ENCODE peak calls at places on chromosome 20, in ten cellular contexts. One of them, this sample, is unnamed.

GRCh38 chr20:60453847-60454246 is 495.6 kb downstream of the CDH26 start:
- DNase-seq in activated CD4-positive, alpha-beta T cell treated with anti-CD3 and anti-CD28 coated beads, Interleukin-2, amount 50 U/mL, for 24 hours: no peak
- DNase-seq in activated T-helper 1 cell treated with anti-CD3 and anti-CD28 coated beads, Interleukin-2, amount 50 U/mL, for 16 hours: no peak
- DNase-seq in T-helper 2 cell: no peak
- DNase-seq in psoas muscle: no peak
- DNase-seq in HEK293T: peak
- DNase-seq in cardiac muscle cell: peak
- DNase-seq in CD4-positive, alpha-beta T cell: no peak
- DNase-seq in effector CD4-positive, alpha-beta T cell: no peak
- DNase-seq in stimulated activated CD4-positive, alpha-beta T cell treated with anti-CD3 and anti-CD28 coated beads, Interleukin-12 subunit alpha, Interleukin-12 subunit beta, amount 100 ng/mL, for 4 hours: no peak
- DNase-seq in this sample: no peak

GRCh38 chr20:53943522-53944291 is 126.7 kb downstream of the BCAS1 start:
- DNase-seq in activated T-helper 1 cell treated with anti-CD3 and anti-CD28 coated beads, Interleukin-2, amount 50 U/mL, for 16 hours: no peak
- DNase-seq in activated CD4-positive, alpha-beta T cell treated with anti-CD3 and anti-CD28 coated beads, Interleukin-2, amount 50 U/mL, for 24 hours: no peak
- DNase-seq in cardiac muscle cell: peak
- DNase-seq in T-helper 2 cell: no peak
- DNase-seq in psoas muscle: no peak
- DNase-seq in effector CD4-positive, alpha-beta T cell: peak
- DNase-seq in HEK293T: peak
- DNase-seq in CD4-positive, alpha-beta T cell: no peak
- DNase-seq in stimulated activated CD4-positive, alpha-beta T cell treated with anti-CD3 and anti-CD28 coated beads, Interleukin-12 subunit alpha, Interleukin-12 subunit beta, amount 100 ng/mL, for 4 hours: no peak
- DNase-seq in this sample: no peak

GRCh38 chr20:10603971-10604864 is 69.6 kb downstream of the JAG1 start:
- DNase-seq in HEK293T: no peak
- DNase-seq in activated CD4-positive, alpha-beta T cell treated with anti-CD3 and anti-CD28 coated beads, Interleukin-2, amount 50 U/mL, for 24 hours: no peak
- DNase-seq in activated T-helper 1 cell treated with anti-CD3 and anti-CD28 coated beads, Interleukin-2, amount 50 U/mL, for 16 hours: no peak
- DNase-seq in effector CD4-positive, alpha-beta T cell: no peak
- DNase-seq in T-helper 2 cell: no peak
- DNase-seq in stimulated activated CD4-positive, alpha-beta T cell treated with anti-CD3 and anti-CD28 coated beads, Interleukin-12 subunit alpha, Interleukin-12 subunit beta, amount 100 ng/mL, for 4 hours: no peak
- DNase-seq in psoas muscle: peak
- DNase-seq in cardiac muscle cell: peak
- DNase-seq in CD4-positive, alpha-beta T cell: no peak
- DNase-seq in this sample: no peak

GRCh38 chr20:34561661-34562060 is 3.1 kb downstream of the MAP1LC3A start:
- DNase-seq in HEK293T: no peak
- DNase-seq in CD4-positive, alpha-beta T cell: no peak
- DNase-seq in activated T-helper 1 cell treated with anti-CD3 and anti-CD28 coated beads, Interleukin-2, amount 50 U/mL, for 16 hours: no peak
- DNase-seq in effector CD4-positive, alpha-beta T cell: no peak
- DNase-seq in stimulated activated CD4-positive, alpha-beta T cell treated with anti-CD3 and anti-CD28 coated beads, Interleukin-12 subunit alpha, Interleukin-12 subunit beta, amount 100 ng/mL, for 4 hours: no peak
- DNase-seq in T-helper 2 cell: no peak
- DNase-seq in activated CD4-positive, alpha-beta T cell treated with anti-CD3 and anti-CD28 coated beads, Interleukin-2, amount 50 U/mL, for 24 hours: no peak
- DNase-seq in psoas muscle: no peak
- DNase-seq in cardiac muscle cell: no peak
- DNase-seq in this sample: no peak

GRCh38 chr20:38343107-38343797 is 3.0 kb upstream of the LBP start:
- DNase-seq in psoas muscle: peak
- DNase-seq in effector CD4-positive, alpha-beta T cell: no peak
- DNase-seq in T-helper 2 cell: no peak
- DNase-seq in activated CD4-positive, alpha-beta T cell treated with anti-CD3 and anti-CD28 coated beads, Interleukin-2, amount 50 U/mL, for 24 hours: no peak
- DNase-seq in activated T-helper 1 cell treated with anti-CD3 and anti-CD28 coated beads, Interleukin-2, amount 50 U/mL, for 16 hours: no peak
- DNase-seq in HEK293T: no peak
- DNase-seq in cardiac muscle cell: no peak
- DNase-seq in stimulated activated CD4-positive, alpha-beta T cell treated with anti-CD3 and anti-CD28 coated beads, Interleukin-12 subunit alpha, Interleukin-12 subunit beta, amount 100 ng/mL, for 4 hours: no peak
- DNase-seq in CD4-positive, alpha-beta T cell: no peak
- DNase-seq in this sample: no peak

GRCh38 chr20:60334936-60335335 is 376.7 kb downstream of the CDH26 start:
- DNase-seq in stimulated activated CD4-positive, alpha-beta T cell treated with anti-CD3 and anti-CD28 coated beads, Interleukin-12 subunit alpha, Interleukin-12 subunit beta, amount 100 ng/mL, for 4 hours: no peak
- DNase-seq in psoas muscle: no peak
- DNase-seq in CD4-positive, alpha-beta T cell: no peak
- DNase-seq in T-helper 2 cell: no peak
- DNase-seq in effector CD4-positive, alpha-beta T cell: no peak
- DNase-seq in HEK293T: no peak
- DNase-seq in cardiac muscle cell: no peak
- DNase-seq in activated T-helper 1 cell treated with anti-CD3 and anti-CD28 coated beads, Interleukin-2, amount 50 U/mL, for 16 hours: no peak
- DNase-seq in activated CD4-positive, alpha-beta T cell treated with anti-CD3 and anti-CD28 coated beads, Interleukin-2, amount 50 U/mL, for 24 hours: no peak
- DNase-seq in this sample: no peak

GRCh38 chr20:8749986-8750385 is 318.9 kb upstream of the PLCB4 start:
- DNase-seq in CD4-positive, alpha-beta T cell: no peak
- DNase-seq in cardiac muscle cell: no peak
- DNase-seq in psoas muscle: no peak
- DNase-seq in effector CD4-positive, alpha-beta T cell: no peak
- DNase-seq in activated T-helper 1 cell treated with anti-CD3 and anti-CD28 coated beads, Interleukin-2, amount 50 U/mL, for 16 hours: no peak
- DNase-seq in HEK293T: no peak
- DNase-seq in activated CD4-positive, alpha-beta T cell treated with anti-CD3 and anti-CD28 coated beads, Interleukin-2, amount 50 U/mL, for 24 hours: no peak
- DNase-seq in stimulated activated CD4-positive, alpha-beta T cell treated with anti-CD3 and anti-CD28 coated beads, Interleukin-12 subunit alpha, Interleukin-12 subunit beta, amount 100 ng/mL, for 4 hours: no peak
- DNase-seq in T-helper 2 cell: no peak
- DNase-seq in this sample: no peak

GRCh38 chr20:45060341-45060740 is 40.6 kb downstream of the KCNS1 start:
- DNase-seq in stimulated activated CD4-positive, alpha-beta T cell treated with anti-CD3 and anti-CD28 coated beads, Interleukin-12 subunit alpha, Interleukin-12 subunit beta, amount 100 ng/mL, for 4 hours: no peak
- DNase-seq in cardiac muscle cell: no peak
- DNase-seq in activated T-helper 1 cell treated with anti-CD3 and anti-CD28 coated beads, Interleukin-2, amount 50 U/mL, for 16 hours: no peak
- DNase-seq in effector CD4-positive, alpha-beta T cell: no peak
- DNase-seq in psoas muscle: no peak
- DNase-seq in T-helper 2 cell: no peak
- DNase-seq in HEK293T: no peak
- DNase-seq in activated CD4-positive, alpha-beta T cell treated with anti-CD3 and anti-CD28 coated beads, Interleukin-2, amount 50 U/mL, for 24 hours: no peak
- DNase-seq in CD4-positive, alpha-beta T cell: no peak
- DNase-seq in this sample: no peak

GRCh38 chr20:58494923-58495622 is 20.1 kb downstream of the APCDD1L start:
- DNase-seq in CD4-positive, alpha-beta T cell: no peak
- DNase-seq in cardiac muscle cell: no peak
- DNase-seq in stimulated activated CD4-positive, alpha-beta T cell treated with anti-CD3 and anti-CD28 coated beads, Interleukin-12 subunit alpha, Interleukin-12 subunit beta, amount 100 ng/mL, for 4 hours: no peak
- DNase-seq in HEK293T: no peak
- DNase-seq in activated T-helper 1 cell treated with anti-CD3 and anti-CD28 coated beads, Interleukin-2, amount 50 U/mL, for 16 hours: no peak
- DNase-seq in T-helper 2 cell: no peak
- DNase-seq in effector CD4-positive, alpha-beta T cell: no peak
- DNase-seq in psoas muscle: no peak
- DNase-seq in activated CD4-positive, alpha-beta T cell treated with anti-CD3 and anti-CD28 coated beads, Interleukin-2, amount 50 U/mL, for 24 hours: no peak
- DNase-seq in this sample: no peak

GRCh38 chr20:10376271-10377075 is 57.5 kb downstream of the MKKS start:
- DNase-seq in activated CD4-positive, alpha-beta T cell treated with anti-CD3 and anti-CD28 coated beads, Interleukin-2, amount 50 U/mL, for 24 hours: no peak
- DNase-seq in stimulated activated CD4-positive, alpha-beta T cell treated with anti-CD3 and anti-CD28 coated beads, Interleukin-12 subunit alpha, Interleukin-12 subunit beta, amount 100 ng/mL, for 4 hours: no peak
- DNase-seq in CD4-positive, alpha-beta T cell: no peak
- DNase-seq in activated T-helper 1 cell treated with anti-CD3 and anti-CD28 coated beads, Interleukin-2, amount 50 U/mL, for 16 hours: no peak
- DNase-seq in cardiac muscle cell: no peak
- DNase-seq in HEK293T: no peak
- DNase-seq in effector CD4-positive, alpha-beta T cell: no peak
- DNase-seq in psoas muscle: no peak
- DNase-seq in T-helper 2 cell: no peak
- DNase-seq in this sample: no peak

GRCh38 chr20:63778857-63779256 is 39.3 kb downstream of the SLC2A4RG start:
- DNase-seq in HEK293T: no peak
- DNase-seq in effector CD4-positive, alpha-beta T cell: no peak
- DNase-seq in stimulated activated CD4-positive, alpha-beta T cell treated with anti-CD3 and anti-CD28 coated beads, Interleukin-12 subunit alpha, Interleukin-12 subunit beta, amount 100 ng/mL, for 4 hours: no peak
- DNase-seq in activated T-helper 1 cell treated with anti-CD3 and anti-CD28 coated beads, Interleukin-2, amount 50 U/mL, for 16 hours: no peak
- DNase-seq in psoas muscle: no peak
- DNase-seq in CD4-positive, alpha-beta T cell: no peak
- DNase-seq in T-helper 2 cell: no peak
- DNase-seq in cardiac muscle cell: no peak
- DNase-seq in activated CD4-positive, alpha-beta T cell treated with anti-CD3 and anti-CD28 coated beads, Interleukin-2, amount 50 U/mL, for 24 hours: no peak
- DNase-seq in this sample: no peak

GRCh38 chr20:57772349-57772964 is 62.6 kb upstream of the PMEPA1 start:
- DNase-seq in effector CD4-positive, alpha-beta T cell: peak
- DNase-seq in T-helper 2 cell: no peak
- DNase-seq in cardiac muscle cell: no peak
- DNase-seq in CD4-positive, alpha-beta T cell: peak
- DNase-seq in activated T-helper 1 cell treated with anti-CD3 and anti-CD28 coated beads, Interleukin-2, amount 50 U/mL, for 16 hours: no peak
- DNase-seq in activated CD4-positive, alpha-beta T cell treated with anti-CD3 and anti-CD28 coated beads, Interleukin-2, amount 50 U/mL, for 24 hours: no peak
- DNase-seq in stimulated activated CD4-positive, alpha-beta T cell treated with anti-CD3 and anti-CD28 coated beads, Interleukin-12 subunit alpha, Interleukin-12 subunit beta, amount 100 ng/mL, for 4 hours: no peak
- DNase-seq in psoas muscle: no peak
- DNase-seq in HEK293T: no peak
- DNase-seq in this sample: no peak

GRCh38 chr20:48129319-48129973 is 344.2 kb upstream of the SULF2 start:
- DNase-seq in cardiac muscle cell: no peak
- DNase-seq in stimulated activated CD4-positive, alpha-beta T cell treated with anti-CD3 and anti-CD28 coated beads, Interleukin-12 subunit alpha, Interleukin-12 subunit beta, amount 100 ng/mL, for 4 hours: no peak
- DNase-seq in effector CD4-positive, alpha-beta T cell: no peak
- DNase-seq in psoas muscle: no peak
- DNase-seq in HEK293T: no peak
- DNase-seq in activated T-helper 1 cell treated with anti-CD3 and anti-CD28 coated beads, Interleukin-2, amount 50 U/mL, for 16 hours: no peak
- DNase-seq in activated CD4-positive, alpha-beta T cell treated with anti-CD3 and anti-CD28 coated beads, Interleukin-2, amount 50 U/mL, for 24 hours: no peak
- DNase-seq in CD4-positive, alpha-beta T cell: no peak
- DNase-seq in T-helper 2 cell: no peak
- DNase-seq in this sample: no peak

GRCh38 chr20:7742479-7742878 is 197.8 kb downstream of the HAO1 start:
- DNase-seq in T-helper 2 cell: no peak
- DNase-seq in psoas muscle: no peak
- DNase-seq in HEK293T: no peak
- DNase-seq in effector CD4-positive, alpha-beta T cell: no peak
- DNase-seq in activated CD4-positive, alpha-beta T cell treated with anti-CD3 and anti-CD28 coated beads, Interleukin-2, amount 50 U/mL, for 24 hours: no peak
- DNase-seq in CD4-positive, alpha-beta T cell: no peak
- DNase-seq in cardiac muscle cell: no peak
- DNase-seq in stimulated activated CD4-positive, alpha-beta T cell treated with anti-CD3 and anti-CD28 coated beads, Interleukin-12 subunit alpha, Interleukin-12 subunit beta, amount 100 ng/mL, for 4 hours: no peak
- DNase-seq in activated T-helper 1 cell treated with anti-CD3 and anti-CD28 coated beads, Interleukin-2, amount 50 U/mL, for 16 hours: no peak
- DNase-seq in this sample: no peak

GRCh38 chr20:10619427-10619826 is 54.4 kb downstream of the JAG1 start:
- DNase-seq in T-helper 2 cell: no peak
- DNase-seq in psoas muscle: no peak
- DNase-seq in stimulated activated CD4-positive, alpha-beta T cell treated with anti-CD3 and anti-CD28 coated beads, Interleukin-12 subunit alpha, Interleukin-12 subunit beta, amount 100 ng/mL, for 4 hours: no peak
- DNase-seq in HEK293T: no peak
- DNase-seq in effector CD4-positive, alpha-beta T cell: no peak
- DNase-seq in CD4-positive, alpha-beta T cell: no peak
- DNase-seq in activated T-helper 1 cell treated with anti-CD3 and anti-CD28 coated beads, Interleukin-2, amount 50 U/mL, for 16 hours: no peak
- DNase-seq in activated CD4-positive, alpha-beta T cell treated with anti-CD3 and anti-CD28 coated beads, Interleukin-2, amount 50 U/mL, for 24 hours: no peak
- DNase-seq in cardiac muscle cell: no peak
- DNase-seq in this sample: no peak

GRCh38 chr20:19231359-19232035 is 19.1 kb downstream of the SLC24A3 start:
- DNase-seq in activated T-helper 1 cell treated with anti-CD3 and anti-CD28 coated beads, Interleukin-2, amount 50 U/mL, for 16 hours: no peak
- DNase-seq in stimulated activated CD4-positive, alpha-beta T cell treated with anti-CD3 and anti-CD28 coated beads, Interleukin-12 subunit alpha, Interleukin-12 subunit beta, amount 100 ng/mL, for 4 hours: no peak
- DNase-seq in HEK293T: no peak
- DNase-seq in cardiac muscle cell: no peak
- DNase-seq in activated CD4-positive, alpha-beta T cell treated with anti-CD3 and anti-CD28 coated beads, Interleukin-2, amount 50 U/mL, for 24 hours: no peak
- DNase-seq in effector CD4-positive, alpha-beta T cell: no peak
- DNase-seq in T-helper 2 cell: no peak
- DNase-seq in psoas muscle: no peak
- DNase-seq in CD4-positive, alpha-beta T cell: no peak
- DNase-seq in this sample: no peak

GRCh38 chr20:3358676-3359340 is 48.7 kb downstream of the DNAAF9 start:
- DNase-seq in activated T-helper 1 cell treated with anti-CD3 and anti-CD28 coated beads, Interleukin-2, amount 50 U/mL, for 16 hours: no peak
- DNase-seq in effector CD4-positive, alpha-beta T cell: no peak
- DNase-seq in activated CD4-positive, alpha-beta T cell treated with anti-CD3 and anti-CD28 coated beads, Interleukin-2, amount 50 U/mL, for 24 hours: no peak
- DNase-seq in HEK293T: no peak
- DNase-seq in cardiac muscle cell: no peak
- DNase-seq in stimulated activated CD4-positive, alpha-beta T cell treated with anti-CD3 and anti-CD28 coated beads, Interleukin-12 subunit alpha, Interleukin-12 subunit beta, amount 100 ng/mL, for 4 hours: no peak
- DNase-seq in T-helper 2 cell: no peak
- DNase-seq in psoas muscle: no peak
- DNase-seq in CD4-positive, alpha-beta T cell: no peak
- DNase-seq in this sample: no peak

GRCh38 chr20:61753987-61754956 is 311.4 kb downstream of the TAF4 start:
- DNase-seq in T-helper 2 cell: no peak
- DNase-seq in effector CD4-positive, alpha-beta T cell: no peak
- DNase-seq in activated T-helper 1 cell treated with anti-CD3 and anti-CD28 coated beads, Interleukin-2, amount 50 U/mL, for 16 hours: no peak
- DNase-seq in HEK293T: no peak
- DNase-seq in CD4-positive, alpha-beta T cell: no peak
- DNase-seq in cardiac muscle cell: no peak
- DNase-seq in psoas muscle: no peak
- DNase-seq in stimulated activated CD4-positive, alpha-beta T cell treated with anti-CD3 and anti-CD28 coated beads, Interleukin-12 subunit alpha, Interleukin-12 subunit beta, amount 100 ng/mL, for 4 hours: no peak
- DNase-seq in activated CD4-positive, alpha-beta T cell treated with anti-CD3 and anti-CD28 coated beads, Interleukin-2, amount 50 U/mL, for 24 hours: no peak
- DNase-seq in this sample: no peak

GRCh38 chr20:17895641-17896246 is 72.8 kb downstream of the SNX5 start:
- DNase-seq in activated T-helper 1 cell treated with anti-CD3 and anti-CD28 coated beads, Interleukin-2, amount 50 U/mL, for 16 hours: no peak
- DNase-seq in effector CD4-positive, alpha-beta T cell: no peak
- DNase-seq in stimulated activated CD4-positive, alpha-beta T cell treated with anti-CD3 and anti-CD28 coated beads, Interleukin-12 subunit alpha, Interleukin-12 subunit beta, amount 100 ng/mL, for 4 hours: peak
- DNase-seq in HEK293T: no peak
- DNase-seq in CD4-positive, alpha-beta T cell: no peak
- DNase-seq in psoas muscle: peak
- DNase-seq in activated CD4-positive, alpha-beta T cell treated with anti-CD3 and anti-CD28 coated beads, Interleukin-2, amount 50 U/mL, for 24 hours: peak
- DNase-seq in cardiac muscle cell: no peak
- DNase-seq in T-helper 2 cell: no peak
- DNase-seq in this sample: peak

GRCh38 chr20:11970243-11970836 is 52.6 kb downstream of the BTBD3 start:
- DNase-seq in cardiac muscle cell: no peak
- DNase-seq in CD4-positive, alpha-beta T cell: no peak
- DNase-seq in psoas muscle: no peak
- DNase-seq in HEK293T: no peak
- DNase-seq in effector CD4-positive, alpha-beta T cell: no peak
- DNase-seq in activated T-helper 1 cell treated with anti-CD3 and anti-CD28 coated beads, Interleukin-2, amount 50 U/mL, for 16 hours: no peak
- DNase-seq in T-helper 2 cell: no peak
- DNase-seq in activated CD4-positive, alpha-beta T cell treated with anti-CD3 and anti-CD28 coated beads, Interleukin-2, amount 50 U/mL, for 24 hours: no peak
- DNase-seq in stimulated activated CD4-positive, alpha-beta T cell treated with anti-CD3 and anti-CD28 coated beads, Interleukin-12 subunit alpha, Interleukin-12 subunit beta, amount 100 ng/mL, for 4 hours: no peak
- DNase-seq in this sample: no peak

GRCh38 chr20:62475027-62475818 is 572 bp downstream of the GATA5 start:
- DNase-seq in activated CD4-positive, alpha-beta T cell treated with anti-CD3 and anti-CD28 coated beads, Interleukin-2, amount 50 U/mL, for 24 hours: no peak
- DNase-seq in T-helper 2 cell: no peak
- DNase-seq in effector CD4-positive, alpha-beta T cell: no peak
- DNase-seq in CD4-positive, alpha-beta T cell: no peak
- DNase-seq in cardiac muscle cell: no peak
- DNase-seq in psoas muscle: no peak
- DNase-seq in stimulated activated CD4-positive, alpha-beta T cell treated with anti-CD3 and anti-CD28 coated beads, Interleukin-12 subunit alpha, Interleukin-12 subunit beta, amount 100 ng/mL, for 4 hours: no peak
- DNase-seq in HEK293T: no peak
- DNase-seq in activated T-helper 1 cell treated with anti-CD3 and anti-CD28 coated beads, Interleukin-2, amount 50 U/mL, for 16 hours: no peak
- DNase-seq in this sample: no peak

GRCh38 chr20:17749979-17750721 is 50.4 kb downstream of the BANF2 start:
- DNase-seq in cardiac muscle cell: no peak
- DNase-seq in CD4-positive, alpha-beta T cell: no peak
- DNase-seq in effector CD4-positive, alpha-beta T cell: no peak
- DNase-seq in HEK293T: no peak
- DNase-seq in activated CD4-positive, alpha-beta T cell treated with anti-CD3 and anti-CD28 coated beads, Interleukin-2, amount 50 U/mL, for 24 hours: no peak
- DNase-seq in psoas muscle: peak
- DNase-seq in stimulated activated CD4-positive, alpha-beta T cell treated with anti-CD3 and anti-CD28 coated beads, Interleukin-12 subunit alpha, Interleukin-12 subunit beta, amount 100 ng/mL, for 4 hours: no peak
- DNase-seq in T-helper 2 cell: no peak
- DNase-seq in activated T-helper 1 cell treated with anti-CD3 and anti-CD28 coated beads, Interleukin-2, amount 50 U/mL, for 16 hours: no peak
- DNase-seq in this sample: no peak

GRCh38 chr20:45407783-45408645 is at the start of gene DBNDD2:
- DNase-seq in activated T-helper 1 cell treated with anti-CD3 and anti-CD28 coated beads, Interleukin-2, amount 50 U/mL, for 16 hours: no peak
- DNase-seq in CD4-positive, alpha-beta T cell: no peak
- DNase-seq in HEK293T: no peak
- DNase-seq in stimulated activated CD4-positive, alpha-beta T cell treated with anti-CD3 and anti-CD28 coated beads, Interleukin-12 subunit alpha, Interleukin-12 subunit beta, amount 100 ng/mL, for 4 hours: no peak
- DNase-seq in psoas muscle: no peak
- DNase-seq in cardiac muscle cell: no peak
- DNase-seq in effector CD4-positive, alpha-beta T cell: no peak
- DNase-seq in T-helper 2 cell: no peak
- DNase-seq in activated CD4-positive, alpha-beta T cell treated with anti-CD3 and anti-CD28 coated beads, Interleukin-2, amount 50 U/mL, for 24 hours: no peak
- DNase-seq in this sample: no peak

GRCh38 chr20:53736757-53737403 is 143.2 kb upstream of the ZNF217 start:
- DNase-seq in cardiac muscle cell: no peak
- DNase-seq in HEK293T: no peak
- DNase-seq in effector CD4-positive, alpha-beta T cell: no peak
- DNase-seq in T-helper 2 cell: no peak
- DNase-seq in stimulated activated CD4-positive, alpha-beta T cell treated with anti-CD3 and anti-CD28 coated beads, Interleukin-12 subunit alpha, Interleukin-12 subunit beta, amount 100 ng/mL, for 4 hours: no peak
- DNase-seq in psoas muscle: no peak
- DNase-seq in activated T-helper 1 cell treated with anti-CD3 and anti-CD28 coated beads, Interleukin-2, amount 50 U/mL, for 16 hours: no peak
- DNase-seq in activated CD4-positive, alpha-beta T cell treated with anti-CD3 and anti-CD28 coated beads, Interleukin-2, amount 50 U/mL, for 24 hours: no peak
- DNase-seq in CD4-positive, alpha-beta T cell: no peak
- DNase-seq in this sample: peak

GRCh38 chr20:11553603-11554002 is 364.1 kb upstream of the BTBD3 start:
- DNase-seq in psoas muscle: no peak
- DNase-seq in activated CD4-positive, alpha-beta T cell treated with anti-CD3 and anti-CD28 coated beads, Interleukin-2, amount 50 U/mL, for 24 hours: no peak
- DNase-seq in HEK293T: no peak
- DNase-seq in effector CD4-positive, alpha-beta T cell: no peak
- DNase-seq in T-helper 2 cell: no peak
- DNase-seq in cardiac muscle cell: no peak
- DNase-seq in stimulated activated CD4-positive, alpha-beta T cell treated with anti-CD3 and anti-CD28 coated beads, Interleukin-12 subunit alpha, Interleukin-12 subunit beta, amount 100 ng/mL, for 4 hours: no peak
- DNase-seq in activated T-helper 1 cell treated with anti-CD3 and anti-CD28 coated beads, Interleukin-2, amount 50 U/mL, for 16 hours: no peak
- DNase-seq in CD4-positive, alpha-beta T cell: no peak
- DNase-seq in this sample: no peak

This sample was measured in stimulated activated naive B cell treated with anti-CD40 and anti-IgM and Interleukin-4, amounts not matched to agents 10 μg/mL and 1 μg/mL and 100 μg/mL, for 72 hours.